ENCODE peak calls at places on chromosomes 3 and 15, in ten cellular contexts. One of them, this sample, is unnamed.

GRCh38 chr3:52523386-52524257 is 10.0 kb downstream of the NT5DC2 start:
- DNase-seq in GM23338: no peak
- DNase-seq in mesothelial cell of epicardium: no peak
- DNase-seq in esophagus squamous epithelium: no peak
- DNase-seq in cardiac fibroblast: no peak
- DNase-seq in lower lobe of right lung: peak; percentile 45
- DNase-seq in AG04449: no peak
- DNase-seq in lung: no peak
- DNase-seq in pancreas: no peak
- DNase-seq in IMR-90: no peak
- DNase-seq in this sample: no peak

GRCh38 chr3:22685598-22685997 is 517.5 kb upstream of the UBE2E2 start:
- DNase-seq in mesothelial cell of epicardium: no peak
- DNase-seq in lung: no peak
- DNase-seq in pancreas: no peak
- DNase-seq in esophagus squamous epithelium: no peak
- DNase-seq in cardiac fibroblast: peak; percentile 15
- DNase-seq in GM23338: peak; percentile 45
- DNase-seq in AG04449: no peak
- DNase-seq in IMR-90: no peak
- DNase-seq in lower lobe of right lung: no peak
- DNase-seq in this sample: peak; percentile 45

GRCh38 chr3:138786788-138787276 is 47.9 kb downstream of the PIK3CB start:
- DNase-seq in lung: no peak
- DNase-seq in lower lobe of right lung: no peak
- DNase-seq in IMR-90: peak; percentile 50
- DNase-seq in cardiac fibroblast: peak; percentile 78
- DNase-seq in esophagus squamous epithelium: no peak
- DNase-seq in GM23338: no peak
- DNase-seq in pancreas: no peak
- DNase-seq in AG04449: peak; percentile 34
- DNase-seq in mesothelial cell of epicardium: no peak
- DNase-seq in this sample: peak; percentile 50

GRCh38 chr3:39132096-39133092 is 21.0 kb downstream of the CSRNP1 start:
- DNase-seq in esophagus squamous epithelium: no peak
- DNase-seq in pancreas: no peak
- DNase-seq in IMR-90: no peak
- DNase-seq in mesothelial cell of epicardium: no peak
- DNase-seq in GM23338: no peak
- DNase-seq in lower lobe of right lung: no peak
- DNase-seq in AG04449: no peak
- DNase-seq in lung: no peak
- DNase-seq in cardiac fibroblast: no peak
- DNase-seq in this sample: no peak

GRCh38 chr3:106765342-106765741 is 611.9 kb upstream of the CCDC54 start:
- DNase-seq in mesothelial cell of epicardium: no peak
- DNase-seq in GM23338: no peak
- DNase-seq in IMR-90: peak; percentile 85
- DNase-seq in cardiac fibroblast: peak; percentile 98
- DNase-seq in lower lobe of right lung: no peak
- DNase-seq in lung: no peak
- DNase-seq in esophagus squamous epithelium: no peak
- DNase-seq in AG04449: peak; percentile 26
- DNase-seq in pancreas: no peak
- DNase-seq in this sample: peak; percentile 99

GRCh38 chr15:90031231-90031791 is 30.2 kb downstream of the ZNF710 start:
- DNase-seq in pancreas: no peak
- DNase-seq in lower lobe of right lung: no peak
- DNase-seq in lung: no peak
- DNase-seq in mesothelial cell of epicardium: no peak
- DNase-seq in GM23338: no peak
- DNase-seq in cardiac fibroblast: peak; percentile 90
- DNase-seq in AG04449: no peak
- DNase-seq in esophagus squamous epithelium: no peak
- DNase-seq in IMR-90: peak; percentile 11
- DNase-seq in this sample: peak; percentile 23

GRCh38 chr3:71542548-71543370 is 40.8 kb downstream of the FOXP1 start:
- DNase-seq in esophagus squamous epithelium: peak; percentile 14
- DNase-seq in pancreas: peak; percentile 46
- DNase-seq in lower lobe of right lung: peak; percentile 80
- DNase-seq in IMR-90: peak; percentile 92
- DNase-seq in cardiac fibroblast: peak; percentile 88
- DNase-seq in AG04449: peak; percentile 81
- DNase-seq in mesothelial cell of epicardium: peak; percentile 61
- DNase-seq in GM23338: peak; percentile 18
- DNase-seq in lung: peak; percentile 60
- DNase-seq in this sample: peak; percentile 68

GRCh38 chr15:50355612-50355905 is 561 bp upstream of the GABPB1 start:
- DNase-seq in lower lobe of right lung: no peak
- DNase-seq in pancreas: no peak
- DNase-seq in esophagus squamous epithelium: no peak
- DNase-seq in GM23338: no peak
- DNase-seq in lung: no peak
- DNase-seq in cardiac fibroblast: no peak
- DNase-seq in IMR-90: no peak
- DNase-seq in AG04449: no peak
- DNase-seq in mesothelial cell of epicardium: no peak
- DNase-seq in this sample: no peak

GRCh38 chr3:33186524-33187367 is 31.9 kb downstream of the SUSD5 start:
- DNase-seq in GM23338: no peak
- DNase-seq in AG04449: no peak
- DNase-seq in mesothelial cell of epicardium: no peak
- DNase-seq in esophagus squamous epithelium: no peak
- DNase-seq in pancreas: no peak
- DNase-seq in lower lobe of right lung: no peak
- DNase-seq in IMR-90: peak; percentile 15
- DNase-seq in lung: no peak
- DNase-seq in cardiac fibroblast: peak; percentile 32
- DNase-seq in this sample: no peak

GRCh38 chr3:165188452-165188851 is 7.7 kb downstream of the SLITRK3 start:
- DNase-seq in lung: no peak
- DNase-seq in AG04449: no peak
- DNase-seq in cardiac fibroblast: no peak
- DNase-seq in pancreas: no peak
- DNase-seq in mesothelial cell of epicardium: no peak
- DNase-seq in lower lobe of right lung: no peak
- DNase-seq in IMR-90: no peak
- DNase-seq in GM23338: no peak
- DNase-seq in esophagus squamous epithelium: no peak
- DNase-seq in this sample: no peak

GRCh38 chr3:17154941-17155340 is 270.2 kb downstream of the PLCL2 start:
- DNase-seq in cardiac fibroblast: no peak
- DNase-seq in AG04449: no peak
- DNase-seq in lower lobe of right lung: no peak
- DNase-seq in IMR-90: no peak
- DNase-seq in pancreas: no peak
- DNase-seq in mesothelial cell of epicardium: no peak
- DNase-seq in GM23338: no peak
- DNase-seq in esophagus squamous epithelium: no peak
- DNase-seq in lung: no peak
- DNase-seq in this sample: no peak

GRCh38 chr15:69805248-69805953 is 292.3 kb downstream of the TLE3 start:
- DNase-seq in lung: no peak
- DNase-seq in lower lobe of right lung: no peak
- DNase-seq in IMR-90: no peak
- DNase-seq in cardiac fibroblast: no peak
- DNase-seq in mesothelial cell of epicardium: no peak
- DNase-seq in AG04449: no peak
- DNase-seq in pancreas: no peak
- DNase-seq in GM23338: no peak
- DNase-seq in esophagus squamous epithelium: no peak
- DNase-seq in this sample: peak; percentile 80

GRCh38 chr15:78438595-78439285 is 724 bp downstream of the IREB2 start:
- DNase-seq in AG04449: no peak
- DNase-seq in lower lobe of right lung: no peak
- DNase-seq in IMR-90: no peak
- DNase-seq in mesothelial cell of epicardium: peak; percentile 46
- DNase-seq in lung: no peak
- DNase-seq in GM23338: peak; percentile 71
- DNase-seq in cardiac fibroblast: peak; percentile 36
- DNase-seq in pancreas: no peak
- DNase-seq in esophagus squamous epithelium: no peak
- DNase-seq in this sample: peak; percentile 28
- TF ChIP-seq CTCF in AG04449: peak; percentile 46
- TF ChIP-seq CTCF in lower lobe of right lung: no peak
- TF ChIP-seq CTCF in IMR-90: peak; percentile 28
- TF ChIP-seq CTCF in mesothelial cell of epicardium: no peak
- TF ChIP-seq CTCF in lung: no peak
- TF ChIP-seq CTCF in GM23338: peak; percentile 35
- TF ChIP-seq CTCF in cardiac fibroblast: peak; percentile 38
- TF ChIP-seq CTCF in pancreas: no peak
- TF ChIP-seq CTCF in esophagus squamous epithelium: peak; percentile 9
- TF ChIP-seq CTCF in this sample: no peak

DNA sequence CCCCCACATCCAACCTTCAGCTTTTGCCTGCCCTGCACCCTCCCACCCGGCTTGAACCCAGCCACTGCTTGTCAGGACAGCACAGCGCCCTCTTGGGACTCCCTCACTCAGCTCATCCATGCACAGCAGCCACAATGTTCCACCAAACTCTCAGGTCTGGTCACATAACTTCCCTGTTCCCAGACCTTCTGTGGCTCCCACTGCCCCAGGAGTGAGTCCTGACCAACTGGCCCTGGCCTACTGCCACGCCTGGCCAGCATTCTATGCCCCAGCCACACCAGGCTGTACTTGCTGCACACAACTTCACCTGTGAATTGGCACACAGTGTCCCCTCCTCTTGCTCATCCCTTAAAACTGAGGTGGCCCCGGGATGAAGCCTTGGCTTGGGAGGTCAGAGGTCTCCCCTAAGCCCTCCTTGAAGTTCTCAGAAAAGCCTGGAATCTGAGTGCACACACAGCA is 21.0 kb downstream of the PLXNB1 start:
- DNase-seq in cardiac fibroblast: no peak
- DNase-seq in lower lobe of right lung: peak; percentile 20
- DNase-seq in GM23338: no peak
- DNase-seq in pancreas: no peak
- DNase-seq in AG04449: no peak
- DNase-seq in mesothelial cell of epicardium: no peak
- DNase-seq in lung: no peak
- DNase-seq in esophagus squamous epithelium: no peak
- DNase-seq in IMR-90: no peak
- DNase-seq in this sample: no peak
- TF ChIP-seq CTCF in cardiac fibroblast: no peak
- TF ChIP-seq CTCF in lower lobe of right lung: no peak
- TF ChIP-seq CTCF in GM23338: no peak
- TF ChIP-seq CTCF in pancreas: no peak
- TF ChIP-seq CTCF in AG04449: no peak
- TF ChIP-seq CTCF in mesothelial cell of epicardium: no peak
- TF ChIP-seq CTCF in lung: no peak
- TF ChIP-seq CTCF in esophagus squamous epithelium: no peak
- TF ChIP-seq CTCF in IMR-90: no peak
- TF ChIP-seq CTCF in this sample: no peak

DNA sequence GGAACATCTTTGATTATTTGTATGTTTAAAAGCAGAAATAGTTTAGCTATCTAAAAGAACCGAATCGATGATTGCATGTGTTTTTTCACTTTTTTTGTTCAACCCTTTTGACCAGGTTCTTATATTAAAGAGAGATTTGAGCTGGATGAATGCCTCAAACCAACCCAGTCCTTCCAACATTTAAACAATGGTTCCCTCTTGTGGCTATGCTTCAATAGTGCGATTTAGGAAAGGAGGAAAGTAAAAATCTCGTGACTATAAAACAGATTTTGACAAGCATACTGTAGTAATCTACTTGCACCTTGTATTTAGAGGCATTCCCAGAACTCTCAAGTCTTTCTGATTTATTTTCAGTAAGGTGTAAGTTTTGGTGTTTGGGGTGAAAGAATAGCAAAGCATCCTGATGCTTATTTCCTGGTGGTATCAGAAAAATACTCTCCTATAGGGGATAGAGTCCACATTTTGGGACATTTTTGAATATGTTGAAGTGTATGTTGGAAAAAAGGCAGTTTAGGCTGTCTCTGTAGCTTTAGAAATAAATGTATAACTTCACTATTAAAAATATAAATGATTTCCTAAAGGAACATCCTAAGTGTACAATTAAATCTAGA is 159.6 kb upstream of the KCNH8 start:
- DNase-seq in GM23338: peak; percentile 80
- DNase-seq in lower lobe of right lung: no peak
- DNase-seq in mesothelial cell of epicardium: no peak
- DNase-seq in cardiac fibroblast: peak; percentile 18
- DNase-seq in esophagus squamous epithelium: no peak
- DNase-seq in pancreas: no peak
- DNase-seq in lung: no peak
- DNase-seq in AG04449: no peak
- DNase-seq in IMR-90: no peak
- DNase-seq in this sample: peak; percentile 63
- TF ChIP-seq CTCF in GM23338: peak; percentile 96
- TF ChIP-seq CTCF in lower lobe of right lung: peak; percentile 37
- TF ChIP-seq CTCF in mesothelial cell of epicardium: peak; percentile 72
- TF ChIP-seq CTCF in cardiac fibroblast: peak; percentile 21
- TF ChIP-seq CTCF in esophagus squamous epithelium: peak; percentile 44
- TF ChIP-seq CTCF in pancreas: no peak
- TF ChIP-seq CTCF in lung: no peak
- TF ChIP-seq CTCF in AG04449: no peak
- TF ChIP-seq CTCF in IMR-90: no peak
- TF ChIP-seq CTCF in this sample: peak; percentile 73

GRCh38 chr3:35484939-35485605 is 154.3 kb upstream of the ARPP21 start:
- DNase-seq in GM23338: no peak
- DNase-seq in AG04449: no peak
- DNase-seq in mesothelial cell of epicardium: no peak
- DNase-seq in IMR-90: no peak
- DNase-seq in lung: no peak
- DNase-seq in esophagus squamous epithelium: no peak
- DNase-seq in pancreas: no peak
- DNase-seq in cardiac fibroblast: no peak
- DNase-seq in lower lobe of right lung: no peak
- DNase-seq in this sample: no peak

GRCh38 chr3:35487396-35487795 is 151.9 kb upstream of the ARPP21 start:
- DNase-seq in pancreas: no peak
- DNase-seq in lung: no peak
- DNase-seq in esophagus squamous epithelium: no peak
- DNase-seq in GM23338: no peak
- DNase-seq in cardiac fibroblast: no peak
- DNase-seq in lower lobe of right lung: no peak
- DNase-seq in AG04449: no peak
- DNase-seq in mesothelial cell of epicardium: no peak
- DNase-seq in IMR-90: no peak
- DNase-seq in this sample: no peak

GRCh38 chr3:35486295-35486694 is 153.0 kb upstream of the ARPP21 start:
- DNase-seq in AG04449: no peak
- DNase-seq in lung: no peak
- DNase-seq in cardiac fibroblast: no peak
- DNase-seq in GM23338: peak; percentile 11
- DNase-seq in lower lobe of right lung: no peak
- DNase-seq in IMR-90: no peak
- DNase-seq in esophagus squamous epithelium: no peak
- DNase-seq in pancreas: no peak
- DNase-seq in mesothelial cell of epicardium: no peak
- DNase-seq in this sample: no peak

DNA sequence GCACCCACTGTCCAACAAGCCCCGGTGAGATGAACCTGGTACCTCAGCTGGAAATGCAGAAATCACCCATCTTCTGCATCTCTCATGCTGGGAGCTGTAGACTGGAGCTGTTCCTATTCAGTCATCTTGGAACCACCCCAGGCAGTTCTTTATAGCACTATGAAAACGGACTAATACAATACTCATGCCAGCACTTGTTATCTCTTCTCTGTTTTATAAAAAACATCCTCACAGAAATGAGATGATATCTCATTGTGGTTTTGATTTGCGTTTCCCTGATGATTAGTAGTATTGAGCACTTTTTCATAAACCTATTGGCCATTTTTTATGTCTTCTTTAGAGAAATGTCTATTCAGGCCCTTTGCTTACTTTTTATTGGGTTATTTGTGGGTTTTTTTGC is 156.2 kb upstream of the ARPP21 start:
- DNase-seq in mesothelial cell of epicardium: no peak
- DNase-seq in cardiac fibroblast: no peak
- DNase-seq in esophagus squamous epithelium: no peak
- DNase-seq in lower lobe of right lung: no peak
- DNase-seq in AG04449: no peak
- DNase-seq in IMR-90: no peak
- DNase-seq in GM23338: no peak
- DNase-seq in lung: no peak
- DNase-seq in pancreas: no peak
- DNase-seq in this sample: no peak
- TF ChIP-seq CTCF in mesothelial cell of epicardium: no peak
- TF ChIP-seq CTCF in cardiac fibroblast: no peak
- TF ChIP-seq CTCF in esophagus squamous epithelium: no peak
- TF ChIP-seq CTCF in lower lobe of right lung: no peak
- TF ChIP-seq CTCF in AG04449: no peak
- TF ChIP-seq CTCF in IMR-90: no peak
- TF ChIP-seq CTCF in GM23338: no peak
- TF ChIP-seq CTCF in lung: no peak
- TF ChIP-seq CTCF in pancreas: no peak
- TF ChIP-seq CTCF in this sample: no peak